ENCODE peak calls at places on chromosomes 7 and 10, in ten cellular contexts. D is HL-60, W is retinal pigment epithelial cell, B is cardiac fibroblast, P is neuronal stem cell, Y is PC-3, L is psoas muscle, J is stomach, Z is Peyer's patch, I is fibroblast of lung. F is an unnamed sample.

GRCh38 chr10:80202934-80203834 is 2.2 kb downstream of the ANXA11 start:
- DNase-seq in J (peak; percentile 73), Z (peak; percentile 74), Y (peak; percentile 98), P (no peak), L (peak; percentile 91), D (peak; percentile 92), W (peak; percentile 74), I (peak; percentile 82), B (peak; percentile 94), F (peak; percentile 77)

GRCh38 chr10:132237871-132238270 is 51.1 kb downstream of the DPYSL4 start:
- DNase-seq in Z (no peak), J (no peak), B (peak; percentile 14), W (no peak), L (peak; percentile 42), Y (no peak), D (no peak), I (no peak), P (no peak), F (no peak)

GRCh38 chr10:8275911-8276310 is 221.4 kb downstream of the GATA3 start:
- DNase-seq in L (no peak), B (peak; percentile 7), W (no peak), I (no peak), Z (no peak), D (no peak), J (peak; percentile 58), P (no peak), Y (no peak), F (no peak)

GRCh38 chr10:60336901-60337630 is 52.6 kb downstream of the ANK3 start:
- DNase-seq in B (no peak), Y (no peak), P (no peak), J (no peak), W (no peak), I (no peak), L (no peak), D (no peak), Z (no peak), F (no peak)

GRCh38 chr7:24972991-24973390 is 7.0 kb downstream of the OSBPL3 start:
- DNase-seq in Z (no peak), I (peak; percentile 77), L (no peak), P (no peak), J (no peak), W (no peak), B (no peak), D (no peak), Y (peak; percentile 44), F (no peak)

GRCh38 chr7:69932034-69932628 is 333.9 kb downstream of the AUTS2 start:
- DNase-seq in Y (no peak), W (no peak), I (peak; percentile 50), L (no peak), D (peak; percentile 7), P (peak; percentile 35), J (no peak), B (peak; percentile 62), Z (no peak), F (no peak)

GRCh38 chr10:3067045-3067858 is at the start of gene PFKP:
- DNase-seq in I (no peak), W (no peak), B (peak; percentile 28), Z (peak; percentile 44), L (peak; percentile 58), P (no peak), D (peak; percentile 9), Y (no peak), J (no peak), F (peak; percentile 77)

GRCh38 chr7:80053098-80053497 is 81.5 kb upstream of the GNAI1 start:
- DNase-seq in I (no peak), W (no peak), D (no peak), P (no peak), B (no peak), L (no peak), Z (no peak), Y (no peak), J (no peak), F (no peak)

GRCh38 chr7:149715476-149715875 is 57.9 kb downstream of the ZNF467 start:
- DNase-seq in L (no peak), Z (no peak), I (no peak), J (peak; percentile 23), Y (no peak), B (no peak), D (no peak), W (no peak), P (no peak), F (no peak)

GRCh38 chr7:149714081-149714909 is 59.1 kb downstream of the ZNF467 start:
- DNase-seq in J (peak; percentile 93), B (peak; percentile 92), D (peak; percentile 78), Y (peak; percentile 90), Z (peak; percentile 93), I (peak; percentile 85), P (peak; percentile 93), L (peak; percentile 94), W (peak; percentile 30), F (peak; percentile 93)

GRCh38 chr7:149713061-149713730 is 60.2 kb downstream of the ZNF467 start:
- DNase-seq in L (no peak), Z (no peak), W (no peak), I (no peak), Y (no peak), J (no peak), B (no peak), D (no peak), P (no peak), F (no peak)

GRCh38 chr7:149714910-149715471 is 58.4 kb downstream of the ZNF467 start:
- DNase-seq in J (peak; percentile 35), L (no peak), W (no peak), Z (peak; percentile 31), P (no peak), Y (peak; percentile 5), B (peak; percentile 10), I (no peak), D (no peak), F (no peak)

DNA sequence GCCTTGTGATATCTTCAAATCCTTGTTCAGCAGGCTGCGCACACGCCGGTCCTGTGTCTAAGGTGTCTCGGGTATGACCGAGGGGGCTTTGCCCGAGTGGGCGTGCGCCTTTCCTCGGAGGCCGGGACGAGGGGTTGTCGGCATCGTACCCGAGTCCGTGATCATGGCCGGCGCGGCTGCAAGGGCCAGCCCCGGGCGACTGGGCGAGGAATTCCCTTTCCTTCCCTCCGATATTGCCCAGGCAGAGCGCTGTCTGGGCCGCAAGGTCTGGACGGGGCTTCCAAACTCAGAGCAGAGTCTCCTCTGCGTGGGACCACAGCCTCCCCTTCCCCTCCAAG is 59.7 kb downstream of the ZNF467 start:
- DNase-seq in Y (no peak), W (no peak), Z (no peak), P (no peak), L (no peak), D (no peak), B (no peak), J (no peak), I (no peak), F (no peak)
- H3K4me3 ChIP-seq in Y (no peak overlapping the region), W (peak overlapping the region; percentile 69), Z (peak overlapping the region; percentile 83), P (no peak overlapping the region), L (peak overlapping the region; percentile 86), D (no peak overlapping the region), B (no peak overlapping the region), J (peak overlapping the region; percentile 71), I (no peak overlapping the region), F (no peak overlapping the region)

GRCh38 chr7:3168869-3169268 is 125.2 kb upstream of the CARD11 start:
- DNase-seq in W (no peak), L (no peak), J (no peak), D (no peak), Y (no peak), I (no peak), P (no peak), B (no peak), Z (no peak), F (no peak)

GRCh38 chr7:3174515-3175318 is 126.3 kb upstream of the SDK1 start:
- DNase-seq in D (no peak), L (no peak), B (no peak), J (no peak), I (no peak), W (no peak), P (no peak), Y (no peak), Z (no peak), F (no peak)

GRCh38 chr7:3177271-3177670 is 123.8 kb upstream of the SDK1 start:
- DNase-seq in B (no peak), P (no peak), I (no peak), D (no peak), Z (no peak), Y (no peak), J (no peak), W (no peak), L (no peak), F (no peak)

GRCh38 chr7:3176112-3176836 is 124.8 kb upstream of the SDK1 start:
- DNase-seq in I (no peak), Y (no peak), P (no peak), L (no peak), B (no peak), W (no peak), D (no peak), Z (no peak), J (no peak), F (no peak)

GRCh38 chr7:3172768-3173280 is 128.2 kb upstream of the SDK1 start:
- DNase-seq in L (no peak), Z (no peak), Y (no peak), W (no peak), J (no peak), I (no peak), D (no peak), P (no peak), B (no peak), F (no peak)
- H3K4me3 ChIP-seq in L (no peak overlapping the region), Z (no peak overlapping the region), Y (no peak overlapping the region), W (no peak overlapping the region), J (no peak overlapping the region), I (no peak overlapping the region), D (no peak overlapping the region), P (no peak overlapping the region), B (no peak overlapping the region), F (no peak overlapping the region)

GRCh38 chr7:131057524-131058065 is 270.1 kb upstream of the MKLN1 start:
- DNase-seq in J (no peak), Z (no peak), Y (no peak), D (peak; percentile 32), B (peak; percentile 24), L (no peak), W (no peak), P (no peak), I (no peak), F (no peak)

GRCh38 chr7:131056007-131056406 is 271.7 kb upstream of the MKLN1 start:
- DNase-seq in I (no peak), L (no peak), B (no peak), W (no peak), Y (no peak), Z (no peak), P (no peak), D (no peak), J (no peak), F (no peak)

GRCh38 chr7:131061158-131061557 is 266.5 kb upstream of the MKLN1 start:
- DNase-seq in W (no peak), L (no peak), J (no peak), Z (no peak), B (no peak), D (no peak), Y (no peak), I (no peak), P (no peak), F (no peak)

GRCh38 chr7:131052285-131052942 is 275.3 kb upstream of the MKLN1 start:
- DNase-seq in D (no peak), L (no peak), B (no peak), Y (no peak), J (no peak), W (no peak), P (no peak), I (no peak), Z (no peak), F (no peak)

GRCh38 chr7:131057015-131057518 is 270.6 kb upstream of the MKLN1 start:
- DNase-seq in D (peak; percentile 36), I (peak; percentile 80), B (peak; percentile 92), Z (peak; percentile 54), L (no peak), J (no peak), W (peak; percentile 90), P (no peak), Y (no peak), F (no peak)
- H3K4me3 ChIP-seq in D (no peak overlapping the region), I (no peak overlapping the region), B (no peak overlapping the region), Z (no peak overlapping the region), L (no peak overlapping the region), J (no peak overlapping the region), W (no peak overlapping the region), P (no peak overlapping the region), Y (no peak overlapping the region), F (no peak overlapping the region)

GRCh38 chr10:98253499-98253898 is 14.5 kb downstream of the LOXL4 start:
- DNase-seq in Y (no peak), J (no peak), Z (no peak), I (no peak), P (no peak), W (no peak), D (no peak), L (no peak), B (no peak), F (no peak)
- H3K4me3 ChIP-seq in Y (no peak overlapping the region), J (no peak overlapping the region), Z (no peak overlapping the region), I (no peak overlapping the region), P (no peak overlapping the region), W (no peak overlapping the region), D (no peak overlapping the region), L (no peak overlapping the region), B (no peak overlapping the region), F (no peak overlapping the region)